ENCODE peak calls at places on chromosomes 1 and 21, in seven cellular contexts. B is mucosa of descending colon; L is CD8-positive, alpha-beta T cell; T is heart right ventricle; A is thoracic aorta; M is cardiac fibroblast; Q is fibroblast of lung. W is an unnamed sample.

GRCh38 chr1:228811655-228812315 is 76.5 kb downstream of the RHOU start:
- DNase-seq in B (no peak), L (no peak), T (no peak), A (no peak), M (no peak), Q (no peak), W (no peak)

GRCh38 chr1:210764536-210764935 is 369.4 kb downstream of the KCNH1 start:
- DNase-seq in B (no peak), L (no peak), T (no peak), A (no peak), M (no peak), Q (no peak), W (no peak)

GRCh38 chr1:6427445-6428390 is 3.1 kb downstream of the ESPN start:
- DNase-seq in B (peak), L (no peak), T (no peak), A (no peak), M (no peak), Q (no peak), W (no peak)

GRCh38 chr1:101506541-101507164 is 269.8 kb downstream of the S1PR1 start:
- DNase-seq in B (no peak), L (peak), T (no peak), A (no peak), M (peak), Q (peak), W (peak)

GRCh38 chr21:38861006-38861405 is 55.3 kb downstream of the ETS2 start:
- DNase-seq in B (no peak), L (no peak), T (peak), A (no peak), M (peak), Q (no peak), W (no peak)

GRCh38 chr1:234535763-234536515 is 57.0 kb upstream of the TARBP1 start:
- DNase-seq in B (no peak), L (no peak), T (peak), A (peak), M (peak), Q (peak), W (no peak)

GRCh38 chr1:44447051-44447806 is 42.2 kb downstream of the RNF220 start:
- DNase-seq in B (no peak), L (no peak), T (no peak), A (no peak), M (peak), Q (peak), W (no peak)

GRCh38 chr21:37687001-37687400 is 229.3 kb downstream of the KCNJ6 start:
- DNase-seq in B (no peak), L (no peak), T (no peak), A (no peak), M (no peak), Q (no peak), W (no peak)

GRCh38 chr1:115373305-115373704 is 35.3 kb upstream of the NGF start:
- DNase-seq in B (no peak), L (no peak), T (no peak), A (no peak), M (peak), Q (peak), W (no peak)

GRCh38 chr1:156706647-156707008 is 1.2 kb upstream of the CRABP2 start:
- DNase-seq in B (peak), L (peak), T (peak), A (no peak), M (peak), Q (peak), W (no peak)

GRCh38 chr1:55981015-55981635 is 598.2 kb downstream of the PLPP3 start:
- DNase-seq in B (no peak), L (no peak), T (no peak), A (no peak), M (peak), Q (peak), W (no peak)

GRCh38 chr1:226520640-226521355 is 27.8 kb upstream of the STUM start:
- DNase-seq in B (no peak), L (no peak), T (no peak), A (no peak), M (no peak), Q (no peak), W (no peak)

GRCh38 chr1:61461406-61462384 is 263.2 kb downstream of the TM2D1 start:
- DNase-seq in B (no peak), L (no peak), T (no peak), A (no peak), M (no peak), Q (no peak), W (no peak)

GRCh38 chr1:155860939-155861496 is 1.7 kb downstream of the SYT11 start:
- DNase-seq in B (no peak), L (no peak), T (no peak), A (no peak), M (no peak), Q (no peak), W (no peak)

GRCh38 chr1:86137458-86137857 is 19.1 kb downstream of the COL24A1 start:
- DNase-seq in B (no peak), L (no peak), T (no peak), A (no peak), M (peak), Q (peak), W (peak)

DNA sequence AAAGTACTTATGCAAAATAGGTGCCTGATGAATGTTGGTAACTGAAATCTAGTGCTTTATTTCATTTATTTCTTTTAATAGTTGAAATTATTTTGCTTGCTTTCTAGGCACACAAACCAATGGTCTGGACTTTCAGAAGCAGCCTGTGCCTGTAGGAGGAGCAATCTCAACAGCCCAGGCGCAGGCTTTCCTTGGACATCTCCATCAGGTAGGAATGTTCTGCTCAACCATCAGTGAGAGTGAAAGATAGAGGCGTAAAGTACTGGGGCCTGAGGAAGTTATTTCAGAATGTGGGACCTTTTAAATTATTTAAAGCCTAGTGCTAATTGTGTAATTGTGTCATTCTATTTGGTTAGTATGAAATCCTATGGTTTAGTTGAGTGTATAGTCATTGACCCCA is 144.7 kb downstream of the POU2F1 start:
- DNase-seq in B (no peak), L (no peak), T (no peak), A (no peak), M (no peak), Q (no peak), W (no peak)
- TF ChIP-seq CTCF in B (no peak), L (no peak), T (no peak), A (no peak), M (no peak), Q (no peak), W (no peak)

GRCh38 chr21:45513003-45513706 is 29.1 kb downstream of the SLC19A1 start:
- DNase-seq in B (peak), L (no peak), T (peak), A (no peak), M (no peak), Q (no peak), W (no peak)

GRCh38 chr21:45515241-45516061 is 26.8 kb downstream of the SLC19A1 start:
- DNase-seq in B (peak), L (no peak), T (peak), A (no peak), M (no peak), Q (no peak), W (no peak)

GRCh38 chr21:45512626-45513002 is 29.6 kb downstream of the SLC19A1 start:
- DNase-seq in B (peak), L (no peak), T (peak), A (no peak), M (no peak), Q (no peak), W (no peak)

GRCh38 chr21:45514311-45515021 is 27.8 kb downstream of the SLC19A1 start:
- DNase-seq in B (peak), L (no peak), T (peak), A (no peak), M (no peak), Q (no peak), W (no peak)

DNA sequence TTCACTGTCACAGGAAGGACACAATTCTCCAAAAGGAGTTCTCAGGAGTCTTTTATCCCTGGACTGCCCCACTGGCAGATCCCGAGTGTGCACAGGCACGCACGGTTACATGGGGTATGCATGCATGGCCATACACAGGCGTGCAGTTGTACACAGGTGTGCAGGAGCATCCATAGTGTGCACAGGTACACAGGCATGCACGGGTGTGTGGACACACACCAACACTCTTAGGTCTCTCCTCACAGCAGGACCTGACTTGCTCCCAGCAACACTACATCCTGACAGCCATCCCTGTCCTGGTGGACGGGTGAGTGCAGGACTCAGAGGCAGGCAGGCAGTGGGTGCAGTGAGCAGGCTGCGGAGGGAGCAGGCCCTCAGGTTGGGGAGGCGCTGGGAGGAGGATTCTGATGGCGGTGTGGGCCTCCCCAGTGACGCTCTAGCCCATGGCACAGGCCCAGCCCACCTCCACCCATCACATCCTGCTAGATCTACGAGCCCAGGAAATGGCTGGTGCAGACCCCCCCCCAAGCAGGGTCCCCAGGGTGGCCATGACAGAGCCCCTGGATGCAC is 28.4 kb downstream of the SLC19A1 start:
- DNase-seq in B (peak), L (no peak), T (peak), A (no peak), M (no peak), Q (no peak), W (no peak)
- H3K4me3 ChIP-seq in B (no peak), L (no peak), T (no peak), A (no peak), M (no peak), Q (no peak), W (no peak)

DNA sequence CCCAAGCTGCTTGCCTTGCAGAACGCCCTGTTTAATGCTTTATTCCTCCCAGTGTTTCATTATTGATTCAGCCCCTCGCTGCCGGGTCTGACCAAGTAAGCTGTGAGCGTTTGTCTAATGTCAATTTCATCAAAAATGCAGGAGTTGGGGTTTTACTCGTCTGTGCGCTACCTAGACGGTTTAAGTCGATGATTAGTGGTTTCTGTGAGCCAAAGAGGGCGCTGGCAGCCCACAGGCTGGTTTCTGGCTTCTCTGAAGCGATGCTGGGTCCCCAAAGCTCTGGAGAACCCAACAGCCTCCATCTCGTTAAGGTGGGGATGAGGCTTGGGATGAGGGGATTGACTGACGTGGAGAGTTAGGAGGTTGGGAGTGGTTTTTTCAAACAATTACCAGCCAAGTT is 102.9 kb downstream of the SYF2 start:
- DNase-seq in B (no peak), L (no peak), T (no peak), A (no peak), M (no peak), Q (no peak), W (no peak)
- TF ChIP-seq CTCF in B (no peak), L (no peak), T (no peak), A (no peak), M (no peak), Q (no peak), W (no peak)

DNA sequence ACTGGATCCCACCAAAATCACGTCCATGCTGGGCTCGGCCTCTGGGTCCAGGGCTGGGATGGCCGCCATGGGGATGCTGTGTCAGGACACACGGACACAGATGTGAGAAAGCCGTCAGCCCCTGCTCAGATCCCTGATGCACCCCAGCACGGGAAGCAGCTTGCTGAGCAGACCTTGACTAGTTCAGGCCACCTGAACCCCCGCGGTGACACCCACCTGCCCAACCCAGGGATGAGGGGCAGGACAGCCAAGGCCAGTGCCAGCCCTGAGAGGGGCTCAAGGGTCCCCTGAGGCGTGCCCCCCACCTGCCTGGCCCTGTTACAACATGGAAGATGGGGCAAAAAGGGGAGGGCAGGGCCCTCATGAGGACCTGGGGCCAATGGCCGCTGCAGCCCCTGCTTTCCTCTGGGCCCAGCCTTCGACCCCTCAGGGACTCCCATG is 486 bp downstream of the DNMT3L start:
- DNase-seq in B (peak), L (no peak), T (no peak), A (no peak), M (no peak), Q (no peak), W (no peak)
- H3K4me3 ChIP-seq in B (no peak), L (no peak), T (no peak), A (no peak), M (no peak), Q (no peak), W (no peak)

GRCh38 chr1:179586107-179586823 is 5.4 kb upstream of the TDRD5 start:
- DNase-seq in B (peak), L (no peak), T (peak), A (peak), M (peak), Q (peak), W (no peak)
- TF ChIP-seq CTCF in B (peak), L (no peak), T (peak), A (peak), M (peak), Q (peak), W (peak)